ENCODE peak calls at places on chromosome 21, in ten cellular contexts. A is EH; Y is ACHN; T is NCI-H748 treated with DMSO at 0.1 percent for 48 hours; R is CD4-positive, alpha-beta memory T cell; U is ELR; J is mesendoderm; P is AG09319; Q is NCI-H524 treated with DMSO at 0.1 percent for 48 hours; F is neuronal stem cell. N is an unnamed sample.

GRCh38 chr21:17667256-17667655 is 54.6 kb upstream of the BTG3 start:
- DNase-seq in T (no peak), U (no peak), A (no peak), R (no peak), Q (no peak), F (no peak), P (no peak), Y (no peak), J (no peak), N (no peak)

GRCh38 chr21:34865922-34866271 is 183.2 kb downstream of the RUNX1 start:
- DNase-seq in T (no peak), A (peak; percentile 38), J (peak; percentile 98), R (no peak), Y (no peak), U (no peak), Q (no peak), F (no peak), P (no peak), N (peak; percentile 43)

GRCh38 chr21:41369105-41369914 is 7.5 kb downstream of the MX2 start:
- DNase-seq in A (no peak), T (no peak), F (peak; percentile 56), U (no peak), Y (no peak), R (peak; percentile 32), Q (no peak), P (no peak), J (peak; percentile 84), N (peak; percentile 60)

GRCh38 chr21:22743085-22743484 is 1744.9 kb downstream of the NCAM2 start:
- DNase-seq in F (no peak), R (no peak), J (peak; percentile 41), Y (no peak), U (no peak), P (no peak), T (no peak), Q (no peak), A (no peak), N (no peak)

GRCh38 chr21:36643374-36644250 is 55.3 kb upstream of the SIM2 start:
- DNase-seq in P (no peak), R (no peak), T (no peak), U (no peak), Q (no peak), F (no peak), Y (no peak), J (no peak), A (no peak), N (no peak)

GRCh38 chr21:34986561-34987533 is 62.3 kb downstream of the RUNX1 start:
- DNase-seq in A (peak; percentile 90), U (peak; percentile 94), P (no peak), T (no peak), J (peak; percentile 53), F (peak; percentile 27), R (peak; percentile 54), Y (no peak), Q (no peak), N (peak; percentile 93)

GRCh38 chr21:41499920-41500319 is 8.0 kb downstream of the TMPRSS2 start:
- DNase-seq in U (no peak), P (no peak), Q (no peak), R (no peak), T (no peak), A (no peak), F (no peak), Y (no peak), J (no peak), N (no peak)

GRCh38 chr21:42135386-42136040 is 64.4 kb downstream of the UMODL1 start:
- DNase-seq in F (no peak), Q (no peak), R (no peak), Y (no peak), U (no peak), A (no peak), P (no peak), J (no peak), T (no peak), N (no peak)

GRCh38 chr21:45004481-45005263 is 64.8 kb downstream of the SLX9 start:
- DNase-seq in A (no peak), Q (no peak), Y (no peak), T (no peak), J (no peak), P (no peak), U (peak; percentile 43), R (no peak), F (no peak), N (no peak)

GRCh38 chr21:29661672-29662442 is 277.9 kb downstream of the GRIK1 start:
- DNase-seq in J (no peak), Y (no peak), F (no peak), Q (no peak), U (no peak), A (no peak), P (no peak), R (no peak), T (no peak), N (no peak)

GRCh38 chr21:45938811-45939520 is 42.6 kb upstream of the COL6A1 start:
- DNase-seq in T (no peak), J (no peak), R (no peak), Y (no peak), A (no peak), F (no peak), P (no peak), U (no peak), Q (peak; percentile 23), N (no peak)

GRCh38 chr21:33761104-33762036 is 119.1 kb downstream of the ITSN1 start:
- DNase-seq in J (peak; percentile 54), U (peak; percentile 97), T (no peak), Y (peak; percentile 93), R (no peak), Q (peak; percentile 66), A (peak; percentile 99), P (peak; percentile 83), F (no peak), N (peak; percentile 96)

GRCh38 chr21:37204580-37204979 is 62.6 kb downstream of the VPS26C start:
- DNase-seq in U (peak; percentile 15), P (no peak), T (no peak), F (no peak), A (peak; percentile 33), R (no peak), Q (no peak), J (no peak), Y (no peak), N (no peak)

GRCh38 chr21:43818685-43819084 is 29.3 kb downstream of the RRP1 start:
- DNase-seq in Y (no peak), T (no peak), P (no peak), R (no peak), J (no peak), A (no peak), U (no peak), F (no peak), Q (no peak), N (no peak)

GRCh38 chr21:42120904-42121535 is 49.9 kb downstream of the UMODL1 start:
- DNase-seq in J (no peak), A (no peak), Q (no peak), P (no peak), R (no peak), U (no peak), F (no peak), Y (no peak), T (no peak), N (no peak)

GRCh38 chr21:15850645-15851044 is 120.9 kb downstream of the USP25 start:
- DNase-seq in Y (peak; percentile 33), Q (no peak), P (no peak), F (no peak), R (no peak), A (peak; percentile 68), T (no peak), J (no peak), U (peak; percentile 73), N (peak; percentile 68)

GRCh38 chr21:36478207-36478701 is 1.7 kb downstream of the CLDN14 start:
- DNase-seq in P (peak; percentile 29), R (no peak), U (peak; percentile 92), J (peak; percentile 52), A (peak; percentile 96), Y (peak; percentile 56), T (no peak), F (no peak), Q (no peak), N (peak; percentile 86)

GRCh38 chr21:41678944-41679343 is 87.9 kb downstream of the RIPK4 start:
- DNase-seq in Y (peak; percentile 96), A (peak; percentile 99), U (peak; percentile 97), T (peak; percentile 30), J (peak; percentile 99), Q (peak; percentile 1), F (peak; percentile 90), P (peak; percentile 89), R (no peak), N (peak; percentile 100)

GRCh38 chr21:35529141-35529863 is 480.2 kb upstream of the RUNX1 start:
- DNase-seq in P (no peak), U (peak; percentile 26), J (no peak), A (peak; percentile 47), R (peak; percentile 33), F (no peak), Y (no peak), Q (no peak), T (no peak), N (peak; percentile 18)